ENCODE peak calls at places on chromosomes 2 and 18, in five cellular contexts. One of them, this sample, is unnamed.

GRCh38 chr2:19369341-19369955 is 11.0 kb upstream of the OSR1 start:
- DNase-seq in endothelial cell: no peak
- DNase-seq in cardiac fibroblast: peak; percentile 70
- DNase-seq in NCI-H774: peak; percentile 24
- DNase-seq in amniotic stem cell: no peak
- DNase-seq in this sample: no peak

GRCh38 chr2:12106440-12107080 is 360.1 kb downstream of the LPIN1 start:
- DNase-seq in cardiac fibroblast: peak; percentile 100
- DNase-seq in endothelial cell: no peak
- DNase-seq in amniotic stem cell: peak; percentile 95
- DNase-seq in NCI-H774: no peak
- DNase-seq in this sample: peak; percentile 91

GRCh38 chr2:55901941-55902340 is 21.6 kb downstream of the EFEMP1 start:
- DNase-seq in NCI-H774: no peak
- DNase-seq in amniotic stem cell: no peak
- DNase-seq in cardiac fibroblast: no peak
- DNase-seq in endothelial cell: no peak
- DNase-seq in this sample: no peak

GRCh38 chr18:36735130-36735529 is 93.7 kb downstream of the TPGS2 start:
- DNase-seq in NCI-H774: peak; percentile 27
- DNase-seq in endothelial cell: no peak
- DNase-seq in cardiac fibroblast: no peak
- DNase-seq in amniotic stem cell: no peak
- DNase-seq in this sample: no peak

GRCh38 chr18:58221060-58221725 is 177.2 kb downstream of the NEDD4L start:
- DNase-seq in amniotic stem cell: peak; percentile 61
- DNase-seq in cardiac fibroblast: peak; percentile 72
- DNase-seq in NCI-H774: no peak
- DNase-seq in endothelial cell: no peak
- DNase-seq in this sample: peak; percentile 75

GRCh38 chr2:177352441-177353070 is 40.0 kb upstream of the AGPS start:
- DNase-seq in cardiac fibroblast: no peak
- DNase-seq in amniotic stem cell: no peak
- DNase-seq in NCI-H774: no peak
- DNase-seq in endothelial cell: no peak
- DNase-seq in this sample: no peak

GRCh38 chr18:50626317-50626716 is 66.4 kb downstream of the MAPK4 start:
- DNase-seq in cardiac fibroblast: no peak
- DNase-seq in amniotic stem cell: no peak
- DNase-seq in endothelial cell: no peak
- DNase-seq in NCI-H774: no peak
- DNase-seq in this sample: no peak

GRCh38 chr2:180195847-180196246 is 188.8 kb upstream of the CWC22 start:
- DNase-seq in amniotic stem cell: no peak
- DNase-seq in NCI-H774: no peak
- DNase-seq in endothelial cell: no peak
- DNase-seq in cardiac fibroblast: no peak
- DNase-seq in this sample: no peak

GRCh38 chr2:69575926-69576325 is 67.6 kb downstream of the AAK1 start:
- DNase-seq in NCI-H774: no peak
- DNase-seq in endothelial cell: no peak
- DNase-seq in amniotic stem cell: no peak
- DNase-seq in cardiac fibroblast: no peak
- DNase-seq in this sample: no peak

GRCh38 chr2:217978536-217979150 is 24.2 kb downstream of the TNS1 start:
- DNase-seq in cardiac fibroblast: no peak
- DNase-seq in NCI-H774: no peak
- DNase-seq in endothelial cell: no peak
- DNase-seq in amniotic stem cell: no peak
- DNase-seq in this sample: no peak

GRCh38 chr2:100247256-100248043 is 74.9 kb downstream of the LONRF2 start:
- DNase-seq in NCI-H774: no peak
- DNase-seq in cardiac fibroblast: no peak
- DNase-seq in amniotic stem cell: no peak
- DNase-seq in endothelial cell: no peak
- DNase-seq in this sample: no peak

GRCh38 chr2:186771395-186771794 is 77.5 kb downstream of the FAM171B start:
- DNase-seq in endothelial cell: no peak
- DNase-seq in amniotic stem cell: no peak
- DNase-seq in cardiac fibroblast: no peak
- DNase-seq in NCI-H774: no peak
- DNase-seq in this sample: no peak

GRCh38 chr2:161232571-161232970 is 72.3 kb downstream of the TANK start:
- DNase-seq in amniotic stem cell: no peak
- DNase-seq in NCI-H774: no peak
- DNase-seq in endothelial cell: no peak
- DNase-seq in cardiac fibroblast: no peak
- DNase-seq in this sample: no peak

GRCh38 chr2:9809448-9810088 is 33.7 kb upstream of the TAF1B start:
- DNase-seq in amniotic stem cell: no peak
- DNase-seq in endothelial cell: no peak
- DNase-seq in NCI-H774: peak; percentile 55
- DNase-seq in cardiac fibroblast: no peak
- DNase-seq in this sample: no peak

GRCh38 chr2:217989221-217989948 is 13.4 kb downstream of the TNS1 start:
- DNase-seq in cardiac fibroblast: no peak
- DNase-seq in NCI-H774: no peak
- DNase-seq in endothelial cell: no peak
- DNase-seq in amniotic stem cell: no peak
- DNase-seq in this sample: no peak

GRCh38 chr2:199307461-199307860 is 150.3 kb downstream of the SATB2 start:
- DNase-seq in amniotic stem cell: no peak
- DNase-seq in endothelial cell: no peak
- DNase-seq in NCI-H774: no peak
- DNase-seq in cardiac fibroblast: peak; percentile 10
- DNase-seq in this sample: no peak

This sample was measured in HTR-8/SVneo.